ENCODE peak calls at places on chromosomes 16 and 17, in eight cellular contexts. L is HepG2, M is HCT116, A is H1, R is GM12878, Y is K562, C is SK-N-SH, Z is endothelial cell of umbilical vein. O is an unnamed sample.

GRCh38 chr16:12122202-12122601 is 145.7 kb downstream of the SNX29 start:
- DNase-seq in L (no peak), M (no peak), A (no peak), R (no peak), Y (no peak), C (no peak), Z (no peak), O (no peak)

GRCh38 chr17:50044483-50044882 is 11.4 kb upstream of the ITGA3 start:
- DNase-seq in L (no peak), M (no peak), A (no peak), R (no peak), Y (no peak), C (no peak), Z (no peak), O (no peak)

GRCh38 chr17:4536742-4537411 is 18.3 kb downstream of the MYBBP1A start:
- DNase-seq in L (no peak), M (no peak), A (no peak), R (no peak), Y (no peak), C (no peak), Z (peak), O (no peak)

GRCh38 chr17:31692632-31693031 is 166.4 kb downstream of the COPRS start:
- DNase-seq in L (no peak), M (no peak), A (peak), R (no peak), Y (no peak), C (no peak), Z (no peak), O (no peak)

GRCh38 chr16:64872101-64872500 is 249.8 kb downstream of the CDH11 start:
- DNase-seq in L (no peak), M (no peak), A (no peak), R (no peak), Y (no peak), C (no peak), Z (no peak), O (no peak)

GRCh38 chr16:58940609-58941008 is 206.5 kb upstream of the GOT2 start:
- DNase-seq in L (no peak), M (no peak), A (no peak), R (no peak), Y (no peak), C (no peak), Z (no peak), O (no peak)

GRCh38 chr17:28925912-28926365 is 23.1 kb upstream of the DHRS13 start:
- DNase-seq in L (no peak), M (no peak), A (no peak), R (peak), Y (no peak), C (no peak), Z (peak), O (no peak)

GRCh38 chr17:59165933-59166342 is 10.4 kb downstream of the PRR11 start:
- DNase-seq in L (peak), M (peak), A (peak), R (peak), Y (no peak), C (peak), Z (peak), O (no peak)

GRCh38 chr16:49130397-49130796 is 151.2 kb downstream of the CBLN1 start:
- DNase-seq in L (no peak), M (no peak), A (no peak), R (no peak), Y (no peak), C (no peak), Z (no peak), O (no peak)

GRCh38 chr17:34692932-34693331 is 113.5 kb downstream of the TMEM132E start:
- DNase-seq in L (no peak), M (no peak), A (no peak), R (no peak), Y (no peak), C (no peak), Z (no peak), O (no peak)

GRCh38 chr17:14429084-14429483 is 128.2 kb downstream of the HS3ST3B1 start:
- DNase-seq in L (no peak), M (no peak), A (no peak), R (no peak), Y (no peak), C (no peak), Z (no peak), O (no peak)

GRCh38 chr17:36808181-36808661 is 129.1 kb upstream of the LHX1 start:
- DNase-seq in L (no peak), M (no peak), A (no peak), R (no peak), Y (peak), C (peak), Z (no peak), O (no peak)

GRCh38 chr16:11742041-11742535 is 569 bp downstream of the TXNDC11 start:
- DNase-seq in L (peak), M (no peak), A (peak), R (no peak), Y (peak), C (no peak), Z (peak), O (no peak)

GRCh38 chr17:78172284-78173024 is 4.1 kb downstream of the SYNGR2 start:
- DNase-seq in L (no peak), M (no peak), A (peak), R (no peak), Y (no peak), C (no peak), Z (peak), O (no peak)

GRCh38 chr17:38613981-38614779 is 8.4 kb upstream of the SRCIN1 start:
- DNase-seq in L (peak), M (no peak), A (no peak), R (no peak), Y (no peak), C (no peak), Z (no peak), O (no peak)

GRCh38 chr16:27769561-27770222 is 219.7 kb downstream of the KATNIP start:
- DNase-seq in L (no peak), M (peak), A (no peak), R (no peak), Y (no peak), C (no peak), Z (no peak), O (no peak)

GRCh38 chr16:69381231-69381630 is 4.6 kb downstream of the TERF2 start:
- DNase-seq in L (no peak), M (no peak), A (no peak), R (no peak), Y (no peak), C (no peak), Z (peak), O (no peak)

GRCh38 chr17:14205992-14206461 is 30.6 kb downstream of the CDRT15 start:
- DNase-seq in L (no peak), M (peak), A (no peak), R (no peak), Y (no peak), C (no peak), Z (no peak), O (no peak)

GRCh38 chr17:59328534-59329095 is 2.8 kb upstream of the YPEL2 start:
- DNase-seq in L (no peak), M (no peak), A (no peak), R (no peak), Y (no peak), C (no peak), Z (no peak), O (no peak)

GRCh38 chr17:44362964-44363612 is 565 bp downstream of the FAM171A2 start:
- DNase-seq in L (no peak), M (no peak), A (peak), R (no peak), Y (peak), C (peak), Z (peak), O (no peak)

GRCh38 chr17:43175213-43176118 is 4.5 kb downstream of the NBR1 start:
- DNase-seq in L (peak), M (no peak), A (no peak), R (no peak), Y (no peak), C (no peak), Z (no peak), O (no peak)

GRCh38 chr17:320139-320538 is 32.5 kb downstream of the RPH3AL start:
- DNase-seq in L (no peak), M (no peak), A (no peak), R (no peak), Y (no peak), C (no peak), Z (no peak), O (no peak)

GRCh38 chr16:9139965-9140364 is 48.5 kb downstream of the HAPSTR1 start:
- DNase-seq in L (peak), M (peak), A (no peak), R (no peak), Y (peak), C (peak), Z (no peak), O (no peak)

GRCh38 chr17:859461-860195 is 77.5 kb downstream of the MRM3 start:
- DNase-seq in L (no peak), M (no peak), A (no peak), R (no peak), Y (no peak), C (no peak), Z (peak), O (no peak)

GRCh38 chr17:38604479-38605229 is 1.1 kb downstream of the SRCIN1 start:
- DNase-seq in L (peak), M (no peak), A (peak), R (no peak), Y (peak), C (peak), Z (no peak), O (no peak)

GRCh38 chr16:87918314-87918713 is 18.0 kb downstream of the CA5A start:
- DNase-seq in L (no peak), M (no peak), A (no peak), R (no peak), Y (no peak), C (no peak), Z (no peak), O (no peak)

GRCh38 chr17:74442670-74443515 is 11.0 kb downstream of the GPRC5C start:
- DNase-seq in L (peak), M (peak), A (peak), R (no peak), Y (peak), C (peak), Z (no peak), O (no peak)

GRCh38 chr16:57759131-57759530 is 23.6 kb downstream of the KATNB1 start:
- DNase-seq in L (no peak), M (no peak), A (peak), R (no peak), Y (no peak), C (no peak), Z (no peak), O (no peak)

GRCh38 chr17:66612993-66613392 is 221.9 kb upstream of the CACNG5 start:
- DNase-seq in L (no peak), M (no peak), A (no peak), R (no peak), Y (no peak), C (peak), Z (no peak), O (no peak)

GRCh38 chr17:16013943-16014407 is 14.4 kb downstream of the TTC19 start:
- DNase-seq in L (peak), M (peak), A (no peak), R (no peak), Y (no peak), C (peak), Z (peak), O (no peak)

GRCh38 chr16:83552193-83552592 is 255.6 kb upstream of the HSBP1 start:
- DNase-seq in L (no peak), M (no peak), A (no peak), R (no peak), Y (no peak), C (no peak), Z (no peak), O (no peak)

GRCh38 chr16:52912565-52913173 is 140.0 kb downstream of the CHD9NB start:
- DNase-seq in L (peak), M (peak), A (peak), R (peak), Y (peak), C (peak), Z (peak), O (peak)

GRCh38 chr16:66979011-66979717 is 9.2 kb upstream of the CES4A start:
- DNase-seq in L (no peak), M (no peak), A (no peak), R (no peak), Y (peak), C (no peak), Z (no peak), O (no peak)

GRCh38 chr16:27784351-27785306 is 234.7 kb downstream of the KATNIP start:
- DNase-seq in L (no peak), M (no peak), A (no peak), R (no peak), Y (no peak), C (peak), Z (no peak), O (no peak)

GRCh38 chr16:24737391-24737871 is 8.0 kb downstream of the TNRC6A start:
- DNase-seq in L (peak), M (no peak), A (no peak), R (no peak), Y (no peak), C (no peak), Z (peak), O (no peak)

GRCh38 chr16:12211870-12212690 is 235.5 kb downstream of the SNX29 start:
- DNase-seq in L (peak), M (no peak), A (no peak), R (no peak), Y (no peak), C (no peak), Z (no peak), O (no peak)

GRCh38 chr17:48241770-48242497 is 134.4 kb downstream of the SNX11 start:
- DNase-seq in L (no peak), M (no peak), A (no peak), R (no peak), Y (no peak), C (no peak), Z (peak), O (no peak)
- H3K4me3 ChIP-seq in L (no peak), M (peak), A (no peak), R (no peak), Y (no peak), C (no peak), Z (no peak), O (no peak)

DNA sequence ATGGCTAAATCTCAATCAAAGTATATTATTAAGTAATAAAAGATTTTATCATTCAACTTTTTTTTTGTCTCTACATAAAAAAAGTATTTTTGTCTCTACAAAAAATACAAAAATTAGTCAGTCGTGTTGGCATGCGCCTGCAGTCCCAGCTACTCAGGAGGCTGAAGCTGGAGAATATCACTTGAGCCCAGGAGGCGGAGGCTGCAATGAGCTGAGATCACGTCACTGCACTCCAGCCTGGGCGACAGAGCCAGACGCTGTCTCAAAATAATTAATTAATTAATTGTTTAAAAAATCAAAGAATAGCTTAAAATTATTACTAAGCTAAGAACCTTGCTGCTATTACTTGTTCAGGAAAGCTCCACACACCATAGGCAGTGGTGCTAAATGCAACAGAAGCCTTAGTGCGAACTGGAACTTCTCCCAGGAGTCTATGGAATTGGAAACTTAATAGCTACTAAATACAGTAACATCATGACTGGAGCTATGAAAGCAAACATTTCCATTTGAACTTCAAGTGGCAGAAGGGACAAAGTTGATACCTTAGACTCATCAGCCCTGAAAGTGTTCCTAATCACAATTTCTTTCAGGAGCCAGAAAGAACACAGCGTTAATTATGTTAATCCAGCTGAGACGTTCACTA is 22.6 kb downstream of the ADCY9 start:
- DNase-seq in L (no peak), M (no peak), A (no peak), R (no peak), Y (no peak), C (no peak), Z (no peak), O (no peak)
- H3K9ac ChIP-seq in L (peak), M (no peak), A (no peak), R (no peak), Y (no peak), C (no peak), Z (no peak), O (peak)

GRCh38 chr17:76820523-76820922 is 47.7 kb upstream of the MGAT5B start:
- DNase-seq in L (no peak), M (no peak), A (no peak), R (no peak), Y (no peak), C (peak), Z (no peak), O (no peak)
- TF ChIP-seq POLR2AphosphoS5 in L (no peak), M (no peak), A (no peak), R (no peak), Y (no peak), C (no peak), Z (no peak), O (no peak)

GRCh38 chr17:81418710-81419332 is 23.6 kb downstream of the BAHCC1 start:
- DNase-seq in L (no peak), M (no peak), A (no peak), R (no peak), Y (no peak), C (no peak), Z (no peak), O (no peak)
- H3K4me3 ChIP-seq in L (no peak), M (peak), A (no peak), R (no peak), Y (no peak), C (no peak), Z (no peak), O (peak)

DNA sequence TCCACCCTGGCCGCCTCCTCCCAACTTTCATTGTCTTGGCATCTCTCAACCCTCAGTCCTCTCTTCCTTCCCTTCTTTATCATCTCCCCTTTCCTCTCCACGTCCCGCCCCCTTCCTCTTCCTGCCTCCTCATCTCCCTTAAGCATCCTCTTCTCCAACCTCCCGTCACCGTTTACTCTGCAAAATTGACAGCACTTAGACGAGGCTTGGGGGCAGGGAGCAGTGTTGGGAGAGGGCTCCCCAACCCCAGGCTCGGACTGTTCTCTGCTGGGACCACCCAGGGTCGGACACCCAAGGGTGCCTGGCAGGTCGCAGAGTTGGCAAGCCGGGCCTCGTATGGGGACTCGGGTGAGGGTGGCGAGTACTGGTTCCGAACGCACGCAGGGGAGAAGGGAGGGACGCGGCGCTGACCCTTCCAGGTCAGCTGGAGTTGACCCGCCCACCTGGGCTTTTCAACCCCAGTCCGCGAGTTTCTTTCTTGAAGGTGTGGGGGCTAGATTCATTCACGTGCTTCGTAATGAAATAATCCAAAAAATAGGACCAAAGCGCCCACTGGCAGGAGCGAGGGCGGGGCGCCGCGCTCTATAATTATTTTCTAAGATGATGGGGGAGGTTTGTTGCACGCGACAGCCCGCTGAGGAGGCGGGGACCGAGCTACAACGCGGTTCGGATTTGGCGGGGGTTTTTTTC is 775 bp upstream of the PAGR1 start:
- DNase-seq in L (no peak), M (no peak), A (peak), R (no peak), Y (peak), C (no peak), Z (no peak), O (no peak)
- H3K9ac ChIP-seq in L (peak), M (peak), A (peak), R (peak), Y (peak), C (peak), Z (peak), O (peak)

GRCh38 chr16:50309527-50310307 is 43.4 kb downstream of the ADCY7 start:
- DNase-seq in L (peak), M (no peak), A (no peak), R (no peak), Y (no peak), C (peak), Z (no peak), O (no peak)

GRCh38 chr16:50311134-50311528 is 44.8 kb downstream of the ADCY7 start:
- DNase-seq in L (no peak), M (no peak), A (no peak), R (no peak), Y (no peak), C (peak), Z (no peak), O (no peak)

GRCh38 chr16:50313596-50314483 is 47.5 kb downstream of the ADCY7 start:
- DNase-seq in L (peak), M (no peak), A (peak), R (no peak), Y (no peak), C (no peak), Z (peak), O (no peak)

GRCh38 chr16:50310308-50311133 is 44.2 kb downstream of the ADCY7 start:
- DNase-seq in L (peak), M (no peak), A (peak), R (no peak), Y (no peak), C (peak), Z (no peak), O (no peak)

DNA sequence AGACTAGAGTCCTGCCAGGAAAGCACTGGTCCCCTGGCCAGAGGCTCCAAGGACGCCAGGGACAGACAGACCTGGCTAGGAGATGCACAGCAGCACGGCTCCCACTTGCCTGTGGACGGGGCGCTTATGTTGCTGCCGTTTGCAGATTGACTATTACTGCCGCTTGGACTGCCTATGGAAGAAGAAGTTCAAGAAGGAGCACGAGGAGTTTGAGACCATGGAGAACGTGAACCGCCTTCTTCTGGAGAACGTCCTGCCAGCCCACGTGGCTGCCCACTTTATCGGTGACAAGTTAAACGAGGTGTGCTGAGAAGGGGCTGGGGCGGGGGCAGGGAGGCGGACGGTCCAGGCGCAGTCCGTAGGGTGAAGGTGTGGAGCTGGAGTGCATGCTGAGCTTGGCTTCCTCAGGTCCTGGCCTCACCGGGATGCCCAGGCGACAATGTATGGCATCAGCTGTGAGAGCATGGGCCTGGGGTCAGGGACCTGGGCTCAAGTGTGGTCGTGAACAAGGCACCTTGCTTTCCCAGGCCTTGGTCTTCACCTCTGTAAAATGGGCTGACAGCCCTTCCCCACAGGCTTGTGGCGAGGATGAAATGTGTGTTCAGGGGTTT is 45.6 kb downstream of the ADCY7 start:
- DNase-seq in L (no peak), M (no peak), A (no peak), R (no peak), Y (no peak), C (no peak), Z (no peak), O (no peak)
- TF ChIP-seq POLR2AphosphoS5 in L (no peak), M (no peak), A (peak), R (no peak), Y (no peak), C (peak), Z (no peak), O (no peak)

DNA sequence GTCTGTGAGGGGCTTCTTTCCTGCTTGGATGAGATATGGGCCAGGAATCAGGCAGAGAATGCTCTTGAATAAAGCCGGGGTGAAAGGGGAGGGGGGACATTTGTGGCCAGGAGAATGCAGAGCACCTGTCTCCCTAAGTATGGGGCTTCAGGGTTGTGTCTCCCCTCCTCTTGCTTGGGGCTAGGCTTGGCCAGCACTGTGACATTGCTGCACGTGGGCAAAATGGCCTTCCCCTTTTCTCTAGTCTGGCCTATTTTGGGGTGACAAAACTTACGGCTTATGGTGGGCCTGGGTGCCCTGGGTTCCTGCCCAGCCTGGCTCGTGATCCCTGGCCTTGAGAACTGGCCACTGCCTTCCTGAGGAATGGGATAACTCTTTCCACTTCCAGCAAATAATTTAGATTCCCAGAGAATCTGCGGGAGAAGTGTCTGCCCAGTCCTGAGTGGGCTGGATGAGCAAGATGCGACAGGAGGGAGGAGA is 5.6 kb downstream of the NFE2L1 start:
- DNase-seq in L (no peak), M (no peak), A (no peak), R (no peak), Y (no peak), C (no peak), Z (no peak), O (no peak)
- H3K4me3 ChIP-seq in L (no peak), M (no peak), A (peak), R (peak), Y (peak), C (peak), Z (no peak), O (peak)